ENCODE peak calls at places on chromosome 15, in nine cellular contexts. X, B, H, W, C, U, M, R and N are unnamed samples.
A peak's percentile ranks its signal among the peaks of the same experiment; 100 is the strongest.

GRCh38 chr15:29233566-29233965 is 36.1 kb downstream of the NSMCE3 start:
- DNase-seq in M (no peak), W (no peak), B (no peak), C (peak; percentile 12), U (no peak), H (no peak), X (no peak), R (no peak), N (peak; percentile 12)

GRCh38 chr15:51625236-51625635 is 2.7 kb upstream of the DMXL2 start:
- DNase-seq in X (no peak), W (no peak), B (no peak), U (no peak), R (no peak), C (no peak), M (no peak), H (peak; percentile 63), N (no peak)

GRCh38 chr15:49900036-49900435 is 219.0 kb downstream of the ATP8B4 start:
- DNase-seq in U (no peak), X (no peak), R (no peak), B (no peak), C (peak; percentile 52), W (no peak), M (peak; percentile 16), H (no peak), N (no peak)

GRCh38 chr15:28960979-28961378 is 75.2 kb downstream of the APBA2 start:
- DNase-seq in X (no peak), R (no peak), W (no peak), B (no peak), H (no peak), U (no peak), M (peak; percentile 56), C (peak; percentile 95), N (peak; percentile 60)

GRCh38 chr15:74053497-74053896 is 28.9 kb downstream of the GOLGA6A start:
- DNase-seq in M (no peak), R (no peak), U (no peak), X (no peak), H (no peak), W (peak; percentile 52), C (no peak), B (peak; percentile 22), N (no peak)

GRCh38 chr15:24954783-24955548 is at the start of the genes SNRPN and SNURF:
- DNase-seq in C (peak; percentile 78), M (peak; percentile 85), R (peak; percentile 52), U (no peak), W (peak; percentile 93), H (peak; percentile 11), B (peak; percentile 69), X (peak; percentile 64), N (no peak)

GRCh38 chr15:63544253-63545026 is 40.0 kb downstream of the USP3 start:
- DNase-seq in H (no peak), C (no peak), X (no peak), U (peak; percentile 47), B (no peak), W (no peak), R (no peak), M (no peak), N (no peak)

GRCh38 chr15:24269923-24270322 is 405.7 kb upstream of the NPAP1 start:
- DNase-seq in W (no peak), M (no peak), U (no peak), B (no peak), C (no peak), X (no peak), R (no peak), H (no peak), N (no peak)

GRCh38 chr15:45784656-45785055 is 149.8 kb downstream of the SQOR start:
- DNase-seq in B (no peak), X (peak; percentile 17), H (no peak), R (no peak), M (no peak), U (no peak), C (no peak), W (no peak), N (no peak)

GRCh38 chr15:35693286-35693685 is 147.3 kb upstream of the DPH6 start:
- DNase-seq in U (no peak), R (no peak), C (peak; percentile 61), W (no peak), B (peak; percentile 33), M (no peak), H (no peak), X (no peak), N (no peak)

GRCh38 chr15:91263632-91264477 is 163.8 kb downstream of the SV2B start:
- DNase-seq in C (peak; percentile 17), H (no peak), W (peak; percentile 83), R (no peak), X (no peak), U (no peak), M (no peak), B (peak; percentile 67), N (no peak)

GRCh38 chr15:95626501-95627361 is 703.8 kb upstream of the NR2F2 start:
- DNase-seq in U (no peak), W (no peak), C (peak; percentile 20), B (no peak), M (no peak), H (no peak), X (no peak), R (no peak), N (no peak)

DNA sequence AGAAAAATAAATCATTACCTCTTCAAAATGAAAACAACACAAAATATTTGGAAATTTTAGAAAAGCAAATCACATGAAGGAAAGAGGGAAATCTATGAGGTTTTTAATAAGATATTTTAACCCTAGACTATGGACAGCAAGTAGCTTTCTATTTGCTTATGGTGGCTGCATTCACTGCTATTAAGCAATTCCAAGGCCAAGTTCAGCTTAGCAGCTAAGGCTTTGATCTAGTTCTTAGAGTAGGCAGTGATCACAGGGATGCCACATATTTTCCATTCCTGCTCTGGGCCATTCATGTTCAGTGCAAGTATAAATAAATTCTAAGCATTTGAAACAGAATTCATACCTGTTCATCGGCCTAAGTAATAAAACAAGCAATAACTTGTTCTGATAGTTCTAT is 235.3 kb downstream of the CDIN1 start:
- DNase-seq in R (no peak), X (no peak), C (peak; percentile 21), U (no peak), W (no peak), H (no peak), M (peak; percentile 15), B (no peak), N (no peak)
- H3K27ac ChIP-seq in R (no peak overlapping the region), X (peak overlapping the region; percentile 25), C (no peak overlapping the region), U (no peak overlapping the region), W (no peak overlapping the region), H (no peak overlapping the region), M (no peak overlapping the region), B (no peak overlapping the region), N (no peak overlapping the region)

GRCh38 chr15:80582816-80583423 is 112.2 kb upstream of the ABHD17C start:
- DNase-seq in H (no peak), M (no peak), X (no peak), U (no peak), R (no peak), W (no peak), C (no peak), B (no peak), N (no peak)

GRCh38 chr15:80580536-80581260 is 114.4 kb upstream of the ABHD17C start:
- DNase-seq in H (no peak), B (no peak), W (no peak), R (no peak), X (no peak), U (no peak), C (no peak), M (no peak), N (no peak)

GRCh38 chr15:80580107-80580506 is 115.0 kb upstream of the ABHD17C start:
- DNase-seq in H (no peak), U (no peak), M (no peak), B (no peak), X (no peak), C (peak; percentile 80), W (no peak), R (no peak), N (peak; percentile 98)

GRCh38 chr15:80579611-80580010 is 115.5 kb upstream of the ABHD17C start:
- DNase-seq in B (no peak), H (no peak), R (no peak), X (no peak), C (no peak), M (no peak), U (no peak), W (no peak), N (no peak)

DNA sequence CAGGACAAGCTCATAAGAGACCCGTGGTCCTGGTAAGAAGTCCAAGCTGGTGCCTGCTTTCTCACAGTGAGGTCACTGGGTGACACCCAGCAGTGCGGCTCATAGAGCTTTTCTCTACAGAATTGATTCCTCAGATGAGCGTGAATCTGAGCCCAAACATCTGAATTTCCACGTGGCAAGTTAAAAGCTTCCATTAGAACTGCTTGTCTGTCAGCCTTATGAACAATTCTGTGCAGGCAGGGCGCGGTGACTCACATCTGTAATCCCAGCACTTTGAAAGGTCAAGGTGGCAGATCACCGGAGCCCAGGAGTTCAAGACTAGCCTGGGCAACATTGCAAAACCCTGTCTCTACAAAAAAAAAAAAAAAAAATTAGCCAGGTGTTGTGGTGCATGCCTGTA is 113.1 kb upstream of the ABHD17C start:
- DNase-seq in X (no peak), H (no peak), U (no peak), M (no peak), B (no peak), R (no peak), C (peak; percentile 38), W (no peak), N (peak; percentile 31)
- H3K27ac ChIP-seq in X (no peak overlapping the region), H (no peak overlapping the region), U (no peak overlapping the region), M (no peak overlapping the region), B (no peak overlapping the region), R (no peak overlapping the region), C (peak overlapping the region; percentile 23), W (no peak overlapping the region), N (peak overlapping the region; percentile 95)

DNA sequence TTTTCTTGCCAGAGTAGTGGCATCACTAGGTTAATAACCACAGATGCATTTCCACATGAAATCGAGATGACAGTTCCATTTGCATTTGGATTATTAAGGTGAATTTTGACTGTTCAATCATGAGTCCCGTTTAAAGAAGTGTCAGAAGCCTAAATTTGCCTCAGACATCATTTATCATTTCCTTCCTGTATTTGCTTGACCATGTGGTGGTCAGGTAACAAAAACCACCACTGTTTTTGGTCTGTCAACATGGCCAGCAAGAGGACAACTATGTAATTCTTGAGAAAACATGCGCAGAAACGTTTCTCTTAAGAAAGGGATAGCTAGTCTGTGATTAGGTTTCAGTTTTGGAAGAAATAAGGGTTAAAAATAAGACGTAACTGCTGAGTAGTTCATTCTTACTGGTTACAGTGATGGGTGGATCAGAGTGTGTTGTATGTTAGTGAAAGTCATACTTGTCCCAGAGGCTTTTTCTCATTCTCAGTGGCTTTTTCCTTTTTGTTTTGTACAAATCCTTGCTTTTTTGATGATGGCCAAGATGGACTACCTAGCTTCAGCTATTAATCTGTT is 204.5 kb downstream of the AKAP13 start:
- DNase-seq in M (no peak), C (no peak), H (peak; percentile 30), R (no peak), B (no peak), X (no peak), W (no peak), U (no peak), N (no peak)
- H3K27ac ChIP-seq in M (no peak overlapping the region), C (no peak overlapping the region), H (peak overlapping the region; percentile 82), R (no peak overlapping the region), B (peak overlapping the region; percentile 91), X (no peak overlapping the region), W (no peak overlapping the region), U (peak overlapping the region; percentile 7), N (no peak overlapping the region)

GRCh38 chr15:39216816-39217215 is 364.1 kb upstream of the THBS1 start:
- DNase-seq in B (no peak), C (no peak), R (no peak), U (no peak), W (no peak), M (no peak), X (no peak), H (no peak), N (no peak)

GRCh38 chr15:39215006-39215405 is 365.9 kb upstream of the THBS1 start:
- DNase-seq in R (no peak), X (no peak), M (no peak), B (no peak), H (no peak), C (no peak), U (no peak), W (no peak), N (no peak)

GRCh38 chr15:39219608-39220007 is 361.3 kb upstream of the THBS1 start:
- DNase-seq in W (no peak), R (no peak), C (no peak), X (no peak), U (no peak), H (no peak), M (no peak), B (no peak), N (no peak)
- H3K27ac ChIP-seq in W (no peak overlapping the region), R (no peak overlapping the region), C (peak overlapping the region; percentile 52), X (no peak overlapping the region), U (no peak overlapping the region), H (no peak overlapping the region), M (no peak overlapping the region), B (no peak overlapping the region), N (no peak overlapping the region)